ENCODE peak calls at places on chromosome 12, in seven cellular contexts. One of them, this sample, is unnamed. For H3K4me1, the result is how much of the 10 kb centered on the place peaks cover.

GRCh38 chr12:68189766-68190700 is 30.5 kb upstream of the IFNG start:
- DNase-seq in body of pancreas: no peak
- DNase-seq in HCT116: peak
- DNase-seq in upper lobe of left lung: no peak
- DNase-seq in uterus: no peak
- DNase-seq in heart left ventricle: no peak
- DNase-seq in endothelial cell of umbilical vein: no peak
- DNase-seq in this sample: no peak

GRCh38 chr12:22046090-22046967 is at the start of gene CMAS:
- DNase-seq in uterus: peak
- DNase-seq in body of pancreas: peak
- DNase-seq in endothelial cell of umbilical vein: peak
- DNase-seq in heart left ventricle: peak
- DNase-seq in HCT116: peak
- DNase-seq in upper lobe of left lung: peak
- DNase-seq in this sample: peak

GRCh38 chr12:29589852-29590251 is 92.4 kb upstream of the OVCH1 start:
- DNase-seq in heart left ventricle: no peak
- DNase-seq in HCT116: no peak
- DNase-seq in uterus: no peak
- DNase-seq in body of pancreas: no peak
- DNase-seq in upper lobe of left lung: no peak
- DNase-seq in endothelial cell of umbilical vein: no peak
- DNase-seq in this sample: no peak

GRCh38 chr12:48454675-48455074 is 17.7 kb upstream of the ANP32D start:
- DNase-seq in HCT116: peak
- DNase-seq in heart left ventricle: no peak
- DNase-seq in uterus: no peak
- DNase-seq in body of pancreas: no peak
- DNase-seq in endothelial cell of umbilical vein: peak
- DNase-seq in upper lobe of left lung: no peak
- DNase-seq in this sample: no peak

GRCh38 chr12:21972055-21972454 is 30.8 kb upstream of the ABCC9 start:
- DNase-seq in body of pancreas: no peak
- DNase-seq in upper lobe of left lung: no peak
- DNase-seq in uterus: no peak
- DNase-seq in heart left ventricle: no peak
- DNase-seq in endothelial cell of umbilical vein: no peak
- DNase-seq in HCT116: no peak
- DNase-seq in this sample: no peak

GRCh38 chr12:50642035-50642451 is 121.9 kb upstream of the ATF1 start:
- DNase-seq in upper lobe of left lung: no peak
- DNase-seq in uterus: no peak
- DNase-seq in body of pancreas: no peak
- DNase-seq in heart left ventricle: no peak
- DNase-seq in endothelial cell of umbilical vein: peak
- DNase-seq in HCT116: no peak
- DNase-seq in this sample: no peak

GRCh38 chr12:124441443-124442190 is 125.8 kb downstream of the NCOR2 start:
- DNase-seq in heart left ventricle: no peak
- DNase-seq in HCT116: no peak
- DNase-seq in upper lobe of left lung: no peak
- DNase-seq in body of pancreas: no peak
- DNase-seq in uterus: no peak
- DNase-seq in endothelial cell of umbilical vein: peak
- DNase-seq in this sample: no peak

GRCh38 chr12:66775941-66776340 is 97.1 kb upstream of the GRIP1 start:
- DNase-seq in endothelial cell of umbilical vein: no peak
- DNase-seq in body of pancreas: no peak
- DNase-seq in heart left ventricle: no peak
- DNase-seq in upper lobe of left lung: no peak
- DNase-seq in uterus: no peak
- DNase-seq in HCT116: no peak
- DNase-seq in this sample: no peak

GRCh38 chr12:65823481-65824313 is 586 bp upstream of the HMGA2 start:
- DNase-seq in body of pancreas: peak
- DNase-seq in uterus: no peak
- DNase-seq in upper lobe of left lung: no peak
- DNase-seq in heart left ventricle: no peak
- DNase-seq in HCT116: peak
- DNase-seq in endothelial cell of umbilical vein: peak
- DNase-seq in this sample: peak

GRCh38 chr12:122886851-122887816 is 8.8 kb downstream of the VPS37B start:
- DNase-seq in HCT116: peak
- DNase-seq in body of pancreas: peak
- DNase-seq in uterus: no peak
- DNase-seq in endothelial cell of umbilical vein: peak
- DNase-seq in heart left ventricle: no peak
- DNase-seq in upper lobe of left lung: peak
- DNase-seq in this sample: peak

GRCh38 chr12:9344540-9344939 is 136.3 kb upstream of the PZP start:
- DNase-seq in uterus: no peak
- DNase-seq in endothelial cell of umbilical vein: no peak
- DNase-seq in upper lobe of left lung: no peak
- DNase-seq in HCT116: no peak
- DNase-seq in body of pancreas: no peak
- DNase-seq in heart left ventricle: no peak
- DNase-seq in this sample: no peak

GRCh38 chr12:6552140-6552551 is 3.7 kb downstream of the IFFO1 start:
- DNase-seq in body of pancreas: no peak
- DNase-seq in uterus: peak
- DNase-seq in heart left ventricle: peak
- DNase-seq in HCT116: no peak
- DNase-seq in endothelial cell of umbilical vein: no peak
- DNase-seq in upper lobe of left lung: no peak
- DNase-seq in this sample: no peak

GRCh38 chr12:123005081-123005626 is 24.7 kb downstream of the ARL6IP4 start:
- DNase-seq in heart left ventricle: peak
- DNase-seq in HCT116: no peak
- DNase-seq in uterus: no peak
- DNase-seq in upper lobe of left lung: no peak
- DNase-seq in body of pancreas: no peak
- DNase-seq in endothelial cell of umbilical vein: no peak
- DNase-seq in this sample: no peak

GRCh38 chr12:52318241-52318990 is 2.8 kb downstream of the KRT83 start:
- DNase-seq in endothelial cell of umbilical vein: no peak
- DNase-seq in heart left ventricle: no peak
- DNase-seq in upper lobe of left lung: no peak
- DNase-seq in HCT116: no peak
- DNase-seq in body of pancreas: no peak
- DNase-seq in uterus: no peak
- DNase-seq in this sample: peak

GRCh38 chr12:45730842-45731336 is 1.4 kb downstream of the ARID2 start:
- DNase-seq in upper lobe of left lung: no peak
- DNase-seq in heart left ventricle: no peak
- DNase-seq in endothelial cell of umbilical vein: peak
- DNase-seq in body of pancreas: peak
- DNase-seq in uterus: no peak
- DNase-seq in HCT116: no peak
- DNase-seq in this sample: no peak

GRCh38 chr12:46657416-46658411 is 168.1 kb downstream of the SLC38A4 start:
- DNase-seq in heart left ventricle: no peak
- DNase-seq in upper lobe of left lung: no peak
- DNase-seq in uterus: no peak
- DNase-seq in HCT116: no peak
- DNase-seq in body of pancreas: no peak
- DNase-seq in endothelial cell of umbilical vein: peak
- DNase-seq in this sample: no peak

GRCh38 chr12:6132496-6132895 is 8.0 kb upstream of the VWF start:
- DNase-seq in uterus: no peak
- DNase-seq in endothelial cell of umbilical vein: no peak
- DNase-seq in upper lobe of left lung: no peak
- DNase-seq in heart left ventricle: no peak
- DNase-seq in HCT116: no peak
- DNase-seq in body of pancreas: no peak
- DNase-seq in this sample: no peak

GRCh38 chr12:121810833-121811433 is 7.1 kb downstream of the SETD1B start:
- DNase-seq in uterus: no peak
- DNase-seq in HCT116: no peak
- DNase-seq in heart left ventricle: no peak
- DNase-seq in endothelial cell of umbilical vein: no peak
- DNase-seq in body of pancreas: no peak
- DNase-seq in upper lobe of left lung: no peak
- DNase-seq in this sample: no peak

GRCh38 chr12:108821407-108822397 is 35.7 kb downstream of the SSH1 start:
- DNase-seq in heart left ventricle: peak
- DNase-seq in HCT116: no peak
- DNase-seq in uterus: no peak
- DNase-seq in endothelial cell of umbilical vein: no peak
- DNase-seq in body of pancreas: peak
- DNase-seq in upper lobe of left lung: peak
- DNase-seq in this sample: no peak

GRCh38 chr12:67592228-67593011 is 56.1 kb upstream of the DYRK2 start:
- DNase-seq in HCT116: peak
- DNase-seq in endothelial cell of umbilical vein: no peak
- DNase-seq in heart left ventricle: no peak
- DNase-seq in uterus: peak
- DNase-seq in body of pancreas: peak
- DNase-seq in upper lobe of left lung: no peak
- DNase-seq in this sample: no peak

GRCh38 chr12:1297206-1297605 is 297.2 kb downstream of the FBXL14 start:
- DNase-seq in uterus: no peak
- DNase-seq in upper lobe of left lung: no peak
- DNase-seq in endothelial cell of umbilical vein: no peak
- DNase-seq in body of pancreas: no peak
- DNase-seq in HCT116: no peak
- DNase-seq in heart left ventricle: no peak
- DNase-seq in this sample: no peak

DNA sequence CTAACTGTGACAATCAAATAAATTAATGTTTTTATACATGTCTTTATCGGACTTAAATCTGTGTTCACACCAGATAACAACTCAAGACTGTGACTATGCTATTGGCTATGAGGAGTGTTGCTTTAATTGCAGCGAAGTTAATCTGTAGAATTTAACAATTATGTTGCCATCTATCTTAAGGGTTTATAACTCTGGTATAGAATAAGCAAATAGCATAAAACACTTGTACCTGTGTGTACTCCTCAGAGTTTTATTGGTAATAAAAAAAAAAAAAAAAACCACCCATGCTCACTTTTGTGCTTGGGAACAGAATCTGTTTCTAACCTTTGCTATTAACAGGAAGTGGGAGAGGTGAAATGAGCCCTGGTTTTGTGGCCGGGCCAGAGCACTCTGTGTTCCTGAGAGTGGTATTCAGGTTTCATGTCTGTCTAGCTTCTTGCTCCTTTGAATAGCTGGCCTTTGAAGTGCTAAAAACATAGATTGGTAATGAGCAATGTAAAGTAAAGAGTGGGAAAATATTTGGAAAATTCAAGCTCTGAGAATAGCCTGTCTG is 53.1 kb downstream of the PDE3A start:
- DNase-seq in upper lobe of left lung: no peak
- DNase-seq in uterus: no peak
- DNase-seq in HCT116: no peak
- DNase-seq in endothelial cell of umbilical vein: no peak
- DNase-seq in heart left ventricle: peak
- DNase-seq in body of pancreas: no peak
- DNase-seq in this sample: no peak
- TF ChIP-seq POLR2A in upper lobe of left lung: no peak
- TF ChIP-seq POLR2A in uterus: no peak
- TF ChIP-seq POLR2A in HCT116: no peak
- TF ChIP-seq POLR2A in endothelial cell of umbilical vein: no peak
- TF ChIP-seq POLR2A in heart left ventricle: no peak
- TF ChIP-seq POLR2A in body of pancreas: no peak
- TF ChIP-seq POLR2A in this sample: no peak

GRCh38 chr12:95204141-95204866 is 13.0 kb downstream of the FGD6 start:
- DNase-seq in body of pancreas: peak
- DNase-seq in uterus: peak
- DNase-seq in heart left ventricle: no peak
- DNase-seq in upper lobe of left lung: peak
- DNase-seq in HCT116: peak
- DNase-seq in endothelial cell of umbilical vein: peak
- DNase-seq in this sample: peak
- H3K4me1 ChIP-seq in body of pancreas: half or more
- H3K4me1 ChIP-seq in uterus: under half
- H3K4me1 ChIP-seq in heart left ventricle: under half
- H3K4me1 ChIP-seq in upper lobe of left lung: half or more
- H3K4me1 ChIP-seq in HCT116: half or more
- H3K4me1 ChIP-seq in endothelial cell of umbilical vein: half or more
- H3K4me1 ChIP-seq in this sample: half or more

DNA sequence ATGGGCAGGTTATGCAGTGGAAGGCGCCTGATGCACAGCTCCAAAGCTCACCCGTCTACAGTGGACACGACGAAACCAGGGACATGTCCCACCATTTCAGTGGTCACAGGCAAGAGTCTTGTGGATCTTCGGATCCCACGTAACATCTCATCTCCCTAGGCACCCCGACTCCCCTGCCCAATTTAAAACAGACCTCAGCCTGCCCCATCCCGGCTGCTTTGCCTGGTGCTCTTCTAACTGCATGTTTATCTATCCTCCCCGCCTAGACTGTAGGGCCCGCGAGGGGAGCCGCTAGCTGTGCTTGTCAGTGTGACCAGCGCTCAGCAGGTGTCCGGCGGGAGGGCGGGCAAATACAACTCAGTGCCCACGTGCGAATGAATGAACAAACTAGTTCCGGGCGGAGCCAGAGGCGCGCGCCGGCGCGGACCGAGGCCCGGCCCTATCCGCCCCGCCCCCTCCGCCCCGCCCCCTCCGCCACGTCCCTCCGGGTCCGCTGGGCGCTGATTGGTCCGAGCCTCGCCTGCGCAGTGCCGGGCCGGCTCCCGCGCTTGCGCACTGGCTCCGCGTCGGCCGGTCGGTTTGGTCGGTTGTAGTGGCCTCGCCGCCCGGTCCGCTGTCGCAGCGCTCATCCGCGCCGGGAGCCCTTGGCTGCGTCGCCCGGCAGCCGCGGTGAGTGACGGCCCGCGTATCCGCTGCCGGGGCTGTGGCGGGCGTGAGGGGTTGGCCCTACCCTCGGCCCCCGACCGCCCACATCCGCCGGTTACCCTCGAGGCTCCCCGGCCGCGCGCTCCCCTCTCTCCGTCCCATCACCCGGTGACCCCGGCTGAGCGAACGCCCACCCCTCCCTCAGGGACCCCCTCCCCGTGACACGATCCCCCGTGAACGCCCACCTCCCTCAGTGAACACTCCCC is 60.1 kb downstream of the DDX51 start:
- DNase-seq in uterus: peak
- DNase-seq in heart left ventricle: peak
- DNase-seq in HCT116: peak
- DNase-seq in body of pancreas: peak
- DNase-seq in upper lobe of left lung: peak
- DNase-seq in endothelial cell of umbilical vein: peak
- DNase-seq in this sample: peak
- TF ChIP-seq POLR2A in uterus: peak
- TF ChIP-seq POLR2A in heart left ventricle: peak
- TF ChIP-seq POLR2A in HCT116: peak
- TF ChIP-seq POLR2A in body of pancreas: peak
- TF ChIP-seq POLR2A in upper lobe of left lung: peak
- TF ChIP-seq POLR2A in endothelial cell of umbilical vein: peak
- TF ChIP-seq POLR2A in this sample: peak

DNA sequence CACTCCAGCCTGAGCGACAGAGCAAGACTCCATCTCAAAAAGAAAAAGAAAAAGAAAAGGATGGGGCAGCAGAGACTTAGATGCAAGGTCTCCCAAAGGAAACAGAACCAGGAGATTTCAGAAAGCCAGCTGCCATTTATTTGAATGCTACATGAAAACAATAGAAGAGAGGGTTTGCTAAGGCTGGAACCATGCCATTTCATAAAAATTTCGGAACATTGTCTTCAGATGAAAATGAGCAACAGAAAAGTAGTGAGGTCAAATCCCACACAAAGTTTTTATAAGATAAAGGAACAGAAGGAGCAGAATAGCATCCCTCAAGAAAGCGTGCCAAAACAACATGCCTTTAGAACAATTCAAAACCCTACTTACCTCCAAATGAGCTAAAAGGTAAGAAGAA is 175.3 kb downstream of the ETV6 start:
- DNase-seq in heart left ventricle: no peak
- DNase-seq in upper lobe of left lung: no peak
- DNase-seq in uterus: no peak
- DNase-seq in body of pancreas: no peak
- DNase-seq in endothelial cell of umbilical vein: peak
- DNase-seq in HCT116: no peak
- DNase-seq in this sample: no peak
- H3K4me1 ChIP-seq in heart left ventricle: under half
- H3K4me1 ChIP-seq in upper lobe of left lung: under half
- H3K4me1 ChIP-seq in uterus: under half
- H3K4me1 ChIP-seq in body of pancreas: under half
- H3K4me1 ChIP-seq in endothelial cell of umbilical vein: under half
- H3K4me1 ChIP-seq in HCT116: under half
- H3K4me1 ChIP-seq in this sample: under half

This sample was measured in suprapubic skin.